ENCODE peak calls at places on chromosomes 6 and 20, in ten cellular contexts. R is AG10803, K is fibroblast of pulmonary artery, Z is fibroblast of lung, V is mesendoderm, M is HCT116, F is tibial artery, E is IMR-90, A is kidney, D is fibroblast of villous mesenchyme. I is an unnamed sample.

GRCh38 chr6:149094156-149094555 is 223.4 kb upstream of the TAB2 start:
- DNase-seq in R (peak), K (peak), Z (no peak), V (peak), M (no peak), F (no peak), E (peak), A (no peak), D (no peak), I (no peak)

GRCh38 chr6:134437376-134437775 is 119.5 kb upstream of the SGK1 start:
- DNase-seq in R (no peak), K (peak), Z (peak), V (no peak), M (no peak), F (no peak), E (peak), A (no peak), D (peak), I (no peak)

GRCh38 chr6:1901556-1901955 is 291.8 kb downstream of the FOXC1 start:
- DNase-seq in R (peak), K (peak), Z (peak), V (no peak), M (no peak), F (no peak), E (peak), A (no peak), D (peak), I (no peak)

GRCh38 chr6:148203281-148203925 is 139.2 kb upstream of the SASH1 start:
- DNase-seq in R (peak), K (peak), Z (peak), V (no peak), M (no peak), F (no peak), E (peak), A (no peak), D (peak), I (no peak)

GRCh38 chr6:169453221-169453620 is 199.6 kb upstream of the THBS2 start:
- DNase-seq in R (peak), K (no peak), Z (no peak), V (no peak), M (no peak), F (no peak), E (no peak), A (no peak), D (peak), I (no peak)

GRCh38 chr20:3473324-3473723 is 2.5 kb downstream of the ATRN start:
- DNase-seq in R (no peak), K (no peak), Z (no peak), V (no peak), M (no peak), F (no peak), E (no peak), A (no peak), D (no peak), I (no peak)

GRCh38 chr6:90286884-90287488 is 9.7 kb downstream of the BACH2 start:
- DNase-seq in R (no peak), K (peak), Z (peak), V (peak), M (peak), F (no peak), E (peak), A (no peak), D (peak), I (no peak)

GRCh38 chr6:29916741-29917140 is 25.6 kb upstream of the HLA-A start:
- DNase-seq in R (no peak), K (no peak), Z (no peak), V (no peak), M (no peak), F (no peak), E (no peak), A (no peak), D (no peak), I (no peak)

GRCh38 chr20:20410678-20411077 is 42.8 kb downstream of the INSM1 start:
- DNase-seq in R (no peak), K (peak), Z (no peak), V (peak), M (no peak), F (no peak), E (no peak), A (no peak), D (peak), I (no peak)

GRCh38 chr6:39937686-39938333 is 3.5 kb upstream of the MOCS1 start:
- DNase-seq in R (no peak), K (no peak), Z (no peak), V (no peak), M (no peak), F (no peak), E (no peak), A (no peak), D (no peak), I (no peak)

GRCh38 chr20:48695255-48695654 is 132.5 kb downstream of the PREX1 start:
- DNase-seq in R (peak), K (no peak), Z (no peak), V (no peak), M (no peak), F (no peak), E (no peak), A (no peak), D (peak), I (no peak)

GRCh38 chr20:44109951-44110361 is 77.0 kb downstream of the JPH2 start:
- DNase-seq in R (no peak), K (peak), Z (no peak), V (peak), M (no peak), F (no peak), E (no peak), A (no peak), D (no peak), I (no peak)

GRCh38 chr20:4710106-4710475 is 11.6 kb upstream of the PRND start:
- DNase-seq in R (no peak), K (no peak), Z (no peak), V (no peak), M (no peak), F (no peak), E (no peak), A (no peak), D (no peak), I (no peak)

GRCh38 chr6:85747093-85747492 is 104.4 kb upstream of the SYNCRIP start:
- DNase-seq in R (peak), K (peak), Z (peak), V (no peak), M (no peak), F (no peak), E (peak), A (no peak), D (no peak), I (no peak)

GRCh38 chr6:39029156-39030011 is 19.2 kb upstream of the GLP1R start:
- DNase-seq in R (no peak), K (peak), Z (no peak), V (peak), M (peak), F (no peak), E (no peak), A (no peak), D (no peak), I (no peak)

GRCh38 chr20:25484224-25484846 is 76.9 kb downstream of the GINS1 start:
- DNase-seq in R (no peak), K (no peak), Z (no peak), V (peak), M (no peak), F (no peak), E (no peak), A (no peak), D (no peak), I (no peak)

GRCh38 chr20:56359212-56360132 is 698 bp downstream of the FAM210B start:
- DNase-seq in R (peak), K (peak), Z (peak), V (peak), M (no peak), F (peak), E (peak), A (peak), D (peak), I (peak)

GRCh38 chr20:44886828-44887227 is 1.3 kb downstream of the YWHAB start:
- DNase-seq in R (no peak), K (no peak), Z (no peak), V (no peak), M (no peak), F (no peak), E (no peak), A (no peak), D (no peak), I (no peak)

GRCh38 chr6:33740204-33740608 is 6.5 kb downstream of the IP6K3 start:
- DNase-seq in R (peak), K (peak), Z (peak), V (no peak), M (no peak), F (no peak), E (no peak), A (no peak), D (peak), I (no peak)

GRCh38 chr6:7697820-7698623 is 27.9 kb upstream of the BMP6 start:
- DNase-seq in R (peak), K (peak), Z (peak), V (peak), M (no peak), F (peak), E (peak), A (no peak), D (peak), I (no peak)

GRCh38 chr6:13702809-13703302 is 8.8 kb downstream of the RANBP9 start:
- DNase-seq in R (no peak), K (no peak), Z (no peak), V (no peak), M (no peak), F (no peak), E (no peak), A (no peak), D (no peak), I (no peak)

GRCh38 chr6:17490724-17491123 is 97.3 kb downstream of the CAP2 start:
- DNase-seq in R (no peak), K (no peak), Z (peak), V (no peak), M (no peak), F (no peak), E (no peak), A (no peak), D (no peak), I (no peak)

GRCh38 chr20:10096790-10097189 is 62.0 kb downstream of the ANKEF1 start:
- DNase-seq in R (no peak), K (no peak), Z (no peak), V (no peak), M (no peak), F (no peak), E (no peak), A (no peak), D (no peak), I (no peak)

GRCh38 chr6:86961432-86962200 is 24.3 kb downstream of the HTR1E start:
- DNase-seq in R (no peak), K (no peak), Z (no peak), V (no peak), M (no peak), F (no peak), E (no peak), A (no peak), D (no peak), I (no peak)

GRCh38 chr6:5950448-5950847 is 56.3 kb downstream of the NRN1 start:
- DNase-seq in R (peak), K (no peak), Z (no peak), V (peak), M (no peak), F (no peak), E (no peak), A (no peak), D (no peak), I (no peak)

GRCh38 chr20:1900321-1900791 is 5.1 kb downstream of the SIRPA start:
- DNase-seq in R (peak), K (peak), Z (peak), V (peak), M (peak), F (peak), E (peak), A (no peak), D (peak), I (no peak)

GRCh38 chr6:112429226-112429625 is 82.1 kb downstream of the RFPL4B start:
- DNase-seq in R (peak), K (peak), Z (peak), V (peak), M (no peak), F (no peak), E (peak), A (no peak), D (peak), I (no peak)

GRCh38 chr6:132300323-132300949 is 100.8 kb downstream of the MOXD1 start:
- DNase-seq in R (peak), K (peak), Z (peak), V (peak), M (peak), F (no peak), E (peak), A (no peak), D (peak), I (no peak)

GRCh38 chr20:10671221-10671849 is 2.5 kb downstream of the JAG1 start:
- DNase-seq in R (peak), K (peak), Z (peak), V (peak), M (no peak), F (peak), E (peak), A (peak), D (peak), I (peak)

GRCh38 chr6:149995971-149996370 is 29.4 kb downstream of the RAET1L start:
- DNase-seq in R (no peak), K (no peak), Z (no peak), V (no peak), M (no peak), F (no peak), E (no peak), A (no peak), D (no peak), I (no peak)

GRCh38 chr20:235891-236290 is 8.8 kb downstream of the DEFB129 start:
- DNase-seq in R (peak), K (peak), Z (peak), V (no peak), M (no peak), F (no peak), E (no peak), A (no peak), D (peak), I (no peak)

GRCh38 chr6:28750926-28751458 is 172.8 kb downstream of the TRIM27 start:
- DNase-seq in R (no peak), K (no peak), Z (no peak), V (no peak), M (no peak), F (no peak), E (no peak), A (no peak), D (no peak), I (no peak)
- H3K4me3 ChIP-seq in R (no peak), K (no peak), Z (no peak), V (no peak), M (no peak), F (no peak), E (no peak), A (no peak), D (no peak), I (no peak)

GRCh38 chr20:61253264-61253639 is 1.2 kb downstream of the CDH4 start:
- DNase-seq in R (peak), K (peak), Z (peak), V (peak), M (no peak), F (no peak), E (peak), A (no peak), D (peak), I (no peak)
- H3K4me3 ChIP-seq in R (peak), K (peak), Z (peak), V (peak), M (no peak), F (peak), E (peak), A (no peak), D (peak), I (peak)

GRCh38 chr20:58513580-58514285 is 1.5 kb downstream of the APCDD1L start:
- DNase-seq in R (no peak), K (no peak), Z (no peak), V (no peak), M (no peak), F (no peak), E (no peak), A (no peak), D (no peak), I (no peak)
- H3K4me3 ChIP-seq in R (peak), K (no peak), Z (peak), V (no peak), M (no peak), F (no peak), E (peak), A (peak), D (no peak), I (no peak)

DNA sequence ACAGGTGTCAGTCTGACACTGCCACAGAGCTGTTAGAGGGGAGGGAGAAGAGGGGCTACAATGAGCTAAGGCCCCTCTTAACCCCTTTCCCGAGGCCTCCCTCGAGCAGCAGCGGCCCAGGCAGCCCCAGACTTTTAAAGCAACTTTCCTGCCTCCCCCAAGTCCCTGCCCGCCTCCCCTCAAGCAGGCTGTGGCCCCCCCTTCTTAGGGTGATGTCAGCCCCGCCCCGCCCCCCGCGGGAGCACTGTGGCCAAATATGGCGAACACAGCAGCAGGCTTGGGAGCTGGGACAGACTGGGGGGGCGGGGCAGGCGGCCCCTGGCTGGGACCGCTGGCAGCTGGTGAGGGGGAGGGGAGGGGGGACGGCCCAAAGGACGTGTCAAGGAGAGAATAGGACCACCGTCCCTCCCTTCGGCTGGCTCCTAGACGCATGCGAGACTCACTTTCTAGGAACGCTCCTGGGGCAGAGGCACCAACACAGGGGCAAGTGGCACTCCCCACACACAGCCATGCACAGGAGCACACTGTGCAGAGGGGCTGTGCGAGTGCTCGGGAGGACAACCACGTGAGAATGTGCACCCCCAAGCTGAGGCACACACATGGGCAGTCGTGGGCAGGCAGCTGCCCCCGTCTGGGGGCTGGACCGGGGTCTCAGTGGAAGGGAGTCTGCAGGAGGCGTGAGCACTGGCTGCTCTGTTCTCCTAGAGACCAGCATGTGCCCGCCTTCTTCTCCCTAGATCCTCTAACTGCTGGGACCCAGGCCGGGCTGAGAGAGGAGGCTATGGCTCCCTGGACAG is 6.7 kb downstream of the TEAD3 start:
- DNase-seq in R (peak), K (peak), Z (peak), V (peak), M (no peak), F (peak), E (peak), A (peak), D (peak), I (no peak)
- H3K4me3 ChIP-seq in R (peak), K (no peak), Z (no peak), V (no peak), M (no peak), F (peak), E (no peak), A (peak), D (peak), I (no peak)

DNA sequence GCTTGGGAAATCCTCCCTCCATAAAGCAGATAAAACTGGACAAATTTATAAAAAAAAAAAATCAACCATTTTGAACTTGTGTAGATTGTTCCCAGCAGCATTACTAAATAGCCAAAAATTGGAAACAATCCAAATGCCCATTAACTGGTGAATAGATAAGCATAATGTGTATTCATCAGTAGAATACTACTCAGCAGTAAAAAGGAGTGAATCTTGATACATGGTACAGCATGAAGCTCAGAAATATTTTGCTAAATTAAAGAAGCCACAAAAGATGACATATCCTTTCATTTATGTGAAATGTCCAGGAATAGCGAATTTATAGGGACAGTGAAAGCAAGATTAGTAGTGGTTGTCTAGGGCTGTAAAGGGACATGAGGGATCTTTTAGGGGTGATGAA is 59.3 kb downstream of the CBFA2T2 start:
- DNase-seq in R (no peak), K (peak), Z (no peak), V (no peak), M (no peak), F (no peak), E (no peak), A (no peak), D (no peak), I (no peak)
- H3K4me3 ChIP-seq in R (no peak), K (no peak), Z (no peak), V (no peak), M (no peak), F (no peak), E (no peak), A (no peak), D (no peak), I (no peak)

GRCh38 chr20:17543531-17543961 is 12.4 kb upstream of the BFSP1 start:
- DNase-seq in R (peak), K (peak), Z (peak), V (no peak), M (no peak), F (no peak), E (peak), A (no peak), D (peak), I (no peak)
- H3K4me3 ChIP-seq in R (no peak), K (no peak), Z (peak), V (no peak), M (no peak), F (no peak), E (no peak), A (no peak), D (no peak), I (no peak)

GRCh38 chr6:31680226-31680840 is 534 bp downstream of the LY6G5C start:
- DNase-seq in R (no peak), K (no peak), Z (no peak), V (no peak), M (no peak), F (no peak), E (no peak), A (no peak), D (no peak), I (no peak)
- H3K4me3 ChIP-seq in R (no peak), K (peak), Z (peak), V (no peak), M (peak), F (peak), E (no peak), A (peak), D (peak), I (no peak)

DNA sequence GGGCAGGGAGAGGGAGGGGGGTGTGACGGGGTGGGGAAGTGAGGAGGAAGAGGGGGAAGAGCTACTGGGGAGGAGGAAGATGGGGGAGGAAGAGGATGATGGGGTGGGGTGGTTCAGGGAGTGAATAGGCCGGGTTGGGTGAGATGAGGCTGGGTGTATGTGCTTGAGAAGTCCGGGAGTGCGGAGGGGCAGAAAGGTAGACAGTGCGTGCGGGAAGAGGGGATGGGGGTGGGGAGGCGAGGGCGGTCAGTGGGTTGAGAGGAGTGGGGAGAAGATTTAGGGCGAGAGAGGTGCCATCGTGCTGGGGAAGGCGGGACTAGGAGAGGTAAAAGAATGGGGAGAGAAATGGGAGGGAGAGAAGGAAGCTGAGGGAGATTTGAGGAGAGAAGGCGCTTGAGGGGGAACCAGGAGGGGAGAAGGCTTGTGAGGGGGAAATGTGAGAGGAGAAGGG is 30.9 kb upstream of the NOTCH4 start:
- DNase-seq in R (no peak), K (no peak), Z (no peak), V (no peak), M (no peak), F (no peak), E (no peak), A (peak), D (no peak), I (no peak)
- H3K4me3 ChIP-seq in R (peak), K (peak), Z (peak), V (peak), M (peak), F (peak), E (peak), A (peak), D (peak), I (peak)

DNA sequence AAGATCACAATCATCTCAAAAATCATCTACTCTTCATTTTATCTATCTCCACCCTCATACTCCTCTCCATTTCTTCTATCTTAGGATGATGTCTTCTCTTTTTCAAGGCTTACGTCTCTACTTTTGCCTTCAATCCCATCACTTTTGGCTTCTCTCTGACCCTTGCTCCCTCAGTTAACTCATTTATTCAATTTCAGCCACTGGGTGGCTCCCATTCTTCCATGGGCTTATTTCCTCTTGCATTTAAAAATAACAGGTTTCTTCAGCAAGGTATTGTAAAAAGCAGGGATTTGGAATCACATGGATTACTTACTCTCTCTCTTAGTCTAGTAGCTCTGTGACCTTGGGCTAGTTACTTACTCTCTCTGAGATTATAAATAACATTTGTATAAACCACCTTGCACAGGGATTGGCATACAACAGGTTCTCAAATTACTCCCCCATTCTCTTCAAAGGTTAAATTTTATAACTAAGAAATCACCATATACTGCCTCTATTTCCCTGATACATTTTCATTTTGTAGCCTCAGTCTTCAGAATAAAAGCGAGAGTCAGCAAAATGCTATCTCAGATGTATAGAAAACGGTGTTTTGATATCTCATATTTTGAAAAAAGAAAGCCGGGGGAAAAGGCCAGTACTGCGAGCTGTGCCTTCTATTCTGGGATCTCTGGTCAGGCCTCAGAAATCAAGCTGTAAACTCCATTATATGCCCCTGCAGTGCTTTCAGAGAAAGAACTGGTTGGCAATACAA is 5.5 kb downstream of the ZSCAN12 start:
- DNase-seq in R (peak), K (peak), Z (peak), V (peak), M (no peak), F (no peak), E (peak), A (no peak), D (peak), I (no peak)
- H3K4me3 ChIP-seq in R (no peak), K (no peak), Z (no peak), V (no peak), M (no peak), F (no peak), E (no peak), A (no peak), D (no peak), I (no peak)

I was measured in spleen.